ENCODE peak calls at places on chromosome 21, in four cellular contexts. G is activated T-helper 2 cell treated with anti-CD3 and anti-CD28 coated beads, Interferon-gamma antibody, Interleukin-2, Interleukin-4, amounts not matched to agents 10 μg/mL and 5 μg/mL and 100 μg/mL, durations not matched to agents 14 hours and 24 hours and 36 hours; U is germinal center; E is ACHN. O is an unnamed sample.
A peak's percentile ranks its signal among the peaks of the same experiment; 100 is the strongest.

GRCh38 chr21:44574457-44575306 is 1.2 kb downstream of the KRTAP10-4 start:
- DNase-seq in U (no peak), G (no peak), E (no peak), O (no peak)

GRCh38 chr21:29641635-29642550 is 297.9 kb downstream of the GRIK1 start:
- DNase-seq in G (no peak), U (no peak), E (no peak), O (no peak)

GRCh38 chr21:44625756-44626155 is 1.1 kb upstream of the KRTAP10-9 start:
- DNase-seq in U (no peak), E (no peak), G (no peak), O (no peak)

GRCh38 chr21:17432732-17433057 is 80.1 kb upstream of the CXADR start:
- DNase-seq in U (no peak), E (no peak), G (no peak), O (no peak)

GRCh38 chr21:44658913-44659595 is 1.3 kb downstream of the KRTAP12-3 start:
- DNase-seq in G (no peak), U (no peak), E (no peak), O (peak; percentile 17)

GRCh38 chr21:43305811-43306311 is 121.1 kb downstream of the SIK1 start:
- DNase-seq in G (no peak), E (no peak), U (no peak), O (peak; percentile 58)

GRCh38 chr21:43025636-43026180 is 49.9 kb downstream of the CBS start:
- DNase-seq in U (no peak), E (peak; percentile 65), G (no peak), O (no peak)

GRCh38 chr21:31731802-31732537 is at the start of gene SCAF4:
- DNase-seq in U (peak; percentile 95), E (peak; percentile 88), G (peak; percentile 74), O (peak; percentile 94)

GRCh38 chr21:34579411-34579810 is 35.5 kb downstream of the RCAN1 start:
- DNase-seq in E (no peak), G (no peak), U (no peak), O (no peak)

GRCh38 chr21:26844258-26845065 is 747 bp downstream of the ADAMTS1 start:
- DNase-seq in G (peak; percentile 20), U (no peak), E (peak; percentile 29), O (peak; percentile 79)

GRCh38 chr21:41751621-41752020 is 15.2 kb downstream of the RIPK4 start:
- DNase-seq in G (no peak), U (no peak), E (no peak), O (no peak)

GRCh38 chr21:32001390-32001789 is 128.6 kb downstream of the HUNK start:
- DNase-seq in E (no peak), U (no peak), G (no peak), O (no peak)

GRCh38 chr21:42750737-42751530 is 97.5 kb downstream of the PDE9A start:
- DNase-seq in U (no peak), E (no peak), G (no peak), O (no peak)

GRCh38 chr21:32240708-32241433 is 38.0 kb downstream of the MIS18A start:
- DNase-seq in G (no peak), E (no peak), U (no peak), O (no peak)

GRCh38 chr21:35226302-35226701 is 177.2 kb upstream of the RUNX1 start:
- DNase-seq in U (no peak), E (no peak), G (no peak), O (no peak)

GRCh38 chr21:41933259-41934079 is 20.3 kb downstream of the C2CD2 start:
- DNase-seq in E (peak; percentile 55), U (no peak), G (no peak), O (no peak)

GRCh38 chr21:24895885-24896734 is 711.2 kb downstream of the MRPL39 start:
- DNase-seq in E (peak; percentile 2), U (peak; percentile 4), G (no peak), O (no peak)

GRCh38 chr21:31530918-31531705 is 128.4 kb upstream of the SOD1 start:
- DNase-seq in E (no peak), U (no peak), G (no peak), O (peak; percentile 61)

GRCh38 chr21:17925900-17926299 is 106.7 kb upstream of the C21orf91 start:
- DNase-seq in U (no peak), G (no peak), E (peak; percentile 14), O (no peak)

GRCh38 chr21:44803651-44804050 is 2.0 kb upstream of the UBE2G2 start:
- DNase-seq in E (no peak), G (no peak), U (no peak), O (no peak)

O was measured in sciatic nerve.